ENCODE peak calls at places on chromosomes 12 and 14, in eight cellular contexts. Y is omental fat pad, B is AG09309, O is head of caudate nucleus, X is H54, K is GM19239, J is GM12891, F is NCI-H510A treated with DMSO at 0.1 percent for 48 hours. W is an unnamed sample.

GRCh38 chr12:45343269-45344051 is 127.6 kb downstream of the ANO6 start:
- DNase-seq in Y (no peak), B (no peak), O (no peak), X (peak), K (no peak), J (no peak), F (no peak), W (no peak)

GRCh38 chr12:68042212-68042699 is 53.0 kb downstream of the IFNG-AS1 start:
- DNase-seq in Y (no peak), B (no peak), O (no peak), X (no peak), K (peak), J (no peak), F (peak), W (no peak)

GRCh38 chr14:102923201-102923919 is 897 bp downstream of the AMN start:
- DNase-seq in Y (no peak), B (no peak), O (no peak), X (no peak), K (no peak), J (no peak), F (no peak), W (peak)

GRCh38 chr12:106693421-106693820 is 81.1 kb upstream of the RIC8B start:
- DNase-seq in Y (no peak), B (no peak), O (no peak), X (no peak), K (no peak), J (no peak), F (no peak), W (no peak)

GRCh38 chr14:68627868-68628604 is 164.8 kb downstream of the ZFP36L1 start:
- DNase-seq in Y (no peak), B (no peak), O (peak), X (no peak), K (peak), J (peak), F (no peak), W (peak)

GRCh38 chr12:12159988-12160387 is 89.2 kb downstream of the BCL2L14 start:
- DNase-seq in Y (no peak), B (peak), O (no peak), X (no peak), K (no peak), J (no peak), F (no peak), W (no peak)

GRCh38 chr12:613996-614726 is 49.1 kb downstream of the NINJ2 start:
- DNase-seq in Y (no peak), B (no peak), O (peak), X (no peak), K (no peak), J (no peak), F (no peak), W (peak)

GRCh38 chr12:30187426-30187825 is 403.7 kb upstream of the TMTC1 start:
- DNase-seq in Y (no peak), B (no peak), O (no peak), X (no peak), K (no peak), J (no peak), F (no peak), W (no peak)

GRCh38 chr12:55717397-55718007 is 1.7 kb downstream of the BLOC1S1 start:
- DNase-seq in Y (no peak), B (no peak), O (no peak), X (peak), K (no peak), J (no peak), F (no peak), W (no peak)

GRCh38 chr14:79578470-79578869 is 632.8 kb downstream of the DIO2 start:
- DNase-seq in Y (no peak), B (no peak), O (no peak), X (no peak), K (no peak), J (no peak), F (no peak), W (no peak)

GRCh38 chr12:95497031-95497430 is 23.1 kb downstream of the METAP2 start:
- DNase-seq in Y (no peak), B (no peak), O (no peak), X (no peak), K (no peak), J (no peak), F (peak), W (no peak)

GRCh38 chr12:128784030-128784770 is 39.6 kb downstream of the SLC15A4 start:
- DNase-seq in Y (no peak), B (no peak), O (no peak), X (peak), K (no peak), J (no peak), F (no peak), W (no peak)

GRCh38 chr14:104843442-104844305 is 21.4 kb upstream of the CEP170B start:
- DNase-seq in Y (no peak), B (no peak), O (peak), X (no peak), K (no peak), J (no peak), F (no peak), W (no peak)

GRCh38 chr12:108629156-108629555 is 4.5 kb downstream of the SELPLG start:
- DNase-seq in Y (no peak), B (no peak), O (no peak), X (no peak), K (no peak), J (no peak), F (no peak), W (no peak)

GRCh38 chr12:47949441-47950341 is 13.7 kb upstream of the TMEM106C start:
- DNase-seq in Y (peak), B (peak), O (peak), X (peak), K (peak), J (peak), F (peak), W (peak)

GRCh38 chr14:100649173-100649519 is 61.9 kb upstream of the BEGAIN start:
- DNase-seq in Y (no peak), B (no peak), O (no peak), X (no peak), K (no peak), J (no peak), F (no peak), W (no peak)

GRCh38 chr12:79547735-79548347 is 142.9 kb downstream of the PAWR start:
- DNase-seq in Y (no peak), B (peak), O (no peak), X (peak), K (peak), J (no peak), F (peak), W (no peak)

GRCh38 chr14:72060917-72061316 is 128.7 kb downstream of the RGS6 start:
- DNase-seq in Y (no peak), B (no peak), O (no peak), X (no peak), K (no peak), J (no peak), F (no peak), W (no peak)

GRCh38 chr12:4909397-4909733 is 340 bp upstream of the KCNA1 start:
- DNase-seq in Y (no peak), B (no peak), O (peak), X (no peak), K (no peak), J (peak), F (no peak), W (no peak)

GRCh38 chr14:29489911-29490310 is 437.7 kb downstream of the PRKD1 start:
- DNase-seq in Y (no peak), B (no peak), O (no peak), X (no peak), K (no peak), J (no peak), F (no peak), W (no peak)

GRCh38 chr12:14959126-14959440 is 2.3 kb downstream of the ARHGDIB start:
- DNase-seq in Y (no peak), B (no peak), O (no peak), X (no peak), K (no peak), J (no peak), F (no peak), W (no peak)

GRCh38 chr12:104177663-104178501 is 37.7 kb upstream of the TXNRD1 start:
- DNase-seq in Y (peak), B (peak), O (no peak), X (peak), K (no peak), J (no peak), F (no peak), W (peak)

W was measured in lower lobe of right lung.